ENCODE peak calls at places on chromosomes 16 and 17, in nine cellular contexts. A is heart right ventricle; Z is GM06990; M is AML-193; H is mucosa of gallbladder; Y is activated T-helper 9 cell treated with anti-CD3 and anti-CD28 coated beads, Interleukin-2, amount 50 U/mL, for 16 hours; L is astrocyte of the hippocampus; P is Daoy; N is GM13976. B is an unnamed sample.

GRCh38 chr17:38440614-38441397 is 12.5 kb downstream of the ARHGAP23 start:
- DNase-seq in N (no peak), Y (no peak), Z (no peak), L (peak; percentile 54), M (no peak), P (no peak), A (peak; percentile 49), H (no peak), B (no peak)

GRCh38 chr17:81512984-81513668 is 527 bp upstream of the ACTG1 start:
- DNase-seq in Z (peak; percentile 82), N (peak; percentile 64), L (peak; percentile 77), H (peak; percentile 67), P (peak; percentile 83), Y (peak; percentile 44), A (peak; percentile 59), M (no peak), B (no peak)

GRCh38 chr17:74877592-74878543 is 5.1 kb upstream of the FDXR start:
- DNase-seq in P (peak; percentile 58), L (no peak), A (no peak), Z (no peak), Y (no peak), M (no peak), N (no peak), H (peak; percentile 73), B (no peak)

GRCh38 chr17:67378444-67379250 is 1.6 kb downstream of the PITPNC1 start:
- DNase-seq in H (peak; percentile 73), A (peak; percentile 79), Y (peak; percentile 72), L (peak; percentile 92), M (peak; percentile 61), N (peak; percentile 85), Z (peak; percentile 81), P (peak; percentile 90), B (peak; percentile 15)

GRCh38 chr17:16975266-16975651 is 3.3 kb upstream of the TNFRSF13B start:
- DNase-seq in H (no peak), L (no peak), Y (no peak), A (no peak), N (no peak), Z (peak; percentile 72), M (no peak), P (no peak), B (no peak)

GRCh38 chr17:38617074-38617860 is 11.5 kb upstream of the SRCIN1 start:
- DNase-seq in H (no peak), Z (no peak), Y (no peak), A (no peak), N (no peak), L (no peak), P (no peak), M (no peak), B (no peak)

GRCh38 chr17:63928966-63929695 is 3.0 kb downstream of the CD79B start:
- DNase-seq in P (no peak), N (no peak), M (no peak), A (no peak), H (no peak), Y (no peak), L (no peak), Z (no peak), B (no peak)

GRCh38 chr16:82533161-82533560 is 93.6 kb upstream of the CDH13 start:
- DNase-seq in Y (no peak), H (no peak), A (no peak), N (no peak), P (no peak), Z (no peak), M (no peak), L (no peak), B (no peak)

GRCh38 chr17:3678095-3678820 is 9.6 kb downstream of the EMC6 start:
- DNase-seq in Y (no peak), H (no peak), A (no peak), M (no peak), N (no peak), P (no peak), L (peak; percentile 71), Z (no peak), B (no peak)

GRCh38 chr17:42252528-42253172 is 23.5 kb downstream of the STAT5B start:
- DNase-seq in Y (no peak), Z (no peak), L (peak; percentile 36), N (no peak), M (no peak), P (no peak), H (no peak), A (no peak), B (peak; percentile 88)

GRCh38 chr16:49663081-49664057 is 192.5 kb downstream of the ZNF423 start:
- DNase-seq in N (no peak), Z (no peak), H (peak; percentile 25), L (peak; percentile 46), Y (no peak), P (peak; percentile 21), M (no peak), A (peak; percentile 50), B (no peak)